ENCODE peak calls at places on chromosomes 13 and 19, in six cellular contexts. One of them, this sample, is unnamed.

GRCh38 chr19:47225746-47226425 is 5.1 kb downstream of the BBC3 start:
- DNase-seq in foreskin fibroblast: peak
- DNase-seq in A673: peak
- DNase-seq in PC-9: peak
- DNase-seq in PC-3: peak
- DNase-seq in uterus: peak
- DNase-seq in this sample: no peak

GRCh38 chr13:95087746-95088305 is 213.4 kb downstream of the ABCC4 start:
- DNase-seq in foreskin fibroblast: peak
- DNase-seq in A673: no peak
- DNase-seq in PC-9: no peak
- DNase-seq in PC-3: peak
- DNase-seq in uterus: no peak
- DNase-seq in this sample: no peak

GRCh38 chr13:112168771-112169170 is 101.8 kb downstream of the SOX1 start:
- DNase-seq in foreskin fibroblast: no peak
- DNase-seq in A673: no peak
- DNase-seq in PC-9: no peak
- DNase-seq in PC-3: no peak
- DNase-seq in uterus: no peak
- DNase-seq in this sample: no peak

GRCh38 chr13:46137627-46138026 is 32.8 kb upstream of the CPB2 start:
- DNase-seq in foreskin fibroblast: no peak
- DNase-seq in A673: no peak
- DNase-seq in PC-9: no peak
- DNase-seq in PC-3: no peak
- DNase-seq in uterus: no peak
- DNase-seq in this sample: no peak

GRCh38 chr13:44819245-44819644 is 170.0 kb downstream of the NUFIP1 start:
- DNase-seq in foreskin fibroblast: peak
- DNase-seq in A673: no peak
- DNase-seq in PC-9: peak
- DNase-seq in PC-3: peak
- DNase-seq in uterus: no peak
- DNase-seq in this sample: no peak

GRCh38 chr19:42316223-42317211 is 3.4 kb downstream of the TMEM145 start:
- DNase-seq in foreskin fibroblast: no peak
- DNase-seq in A673: no peak
- DNase-seq in PC-9: peak
- DNase-seq in PC-3: no peak
- DNase-seq in uterus: no peak
- DNase-seq in this sample: no peak

GRCh38 chr19:4044927-4045557 is 21.7 kb downstream of the ZBTB7A start:
- DNase-seq in foreskin fibroblast: no peak
- DNase-seq in A673: no peak
- DNase-seq in PC-9: no peak
- DNase-seq in PC-3: no peak
- DNase-seq in uterus: no peak
- DNase-seq in this sample: no peak

GRCh38 chr13:85525411-85525810 is 273.8 kb downstream of the SLITRK6 start:
- DNase-seq in foreskin fibroblast: no peak
- DNase-seq in A673: no peak
- DNase-seq in PC-9: no peak
- DNase-seq in PC-3: no peak
- DNase-seq in uterus: no peak
- DNase-seq in this sample: no peak

GRCh38 chr19:33225458-33225925 is at the start of gene SLC7A10:
- DNase-seq in foreskin fibroblast: no peak
- DNase-seq in A673: no peak
- DNase-seq in PC-9: no peak
- DNase-seq in PC-3: no peak
- DNase-seq in uterus: no peak
- DNase-seq in this sample: no peak

GRCh38 chr13:44300895-44301638 is 72.6 kb upstream of the SERP2 start:
- DNase-seq in foreskin fibroblast: peak
- DNase-seq in A673: peak
- DNase-seq in PC-9: peak
- DNase-seq in PC-3: peak
- DNase-seq in uterus: peak
- DNase-seq in this sample: no peak

GRCh38 chr13:112986946-112987345 is 17.9 kb downstream of the MCF2L start:
- DNase-seq in foreskin fibroblast: no peak
- DNase-seq in A673: no peak
- DNase-seq in PC-9: no peak
- DNase-seq in PC-3: no peak
- DNase-seq in uterus: no peak
- DNase-seq in this sample: no peak

GRCh38 chr13:46389985-46390384 is 2.9 kb upstream of the RUBCNL start:
- DNase-seq in foreskin fibroblast: no peak
- DNase-seq in A673: peak
- DNase-seq in PC-9: no peak
- DNase-seq in PC-3: peak
- DNase-seq in uterus: no peak
- DNase-seq in this sample: no peak

GRCh38 chr13:76380436-76381065 is 505.7 kb downstream of the KCTD12 start:
- DNase-seq in foreskin fibroblast: no peak
- DNase-seq in A673: no peak
- DNase-seq in PC-9: no peak
- DNase-seq in PC-3: no peak
- DNase-seq in uterus: no peak
- DNase-seq in this sample: no peak

GRCh38 chr13:34803756-34804155 is 138.3 kb upstream of the NBEA start:
- DNase-seq in foreskin fibroblast: no peak
- DNase-seq in A673: no peak
- DNase-seq in PC-9: no peak
- DNase-seq in PC-3: peak
- DNase-seq in uterus: no peak
- DNase-seq in this sample: no peak

GRCh38 chr19:19595171-19595701 is 23.3 kb downstream of the PBX4 start:
- DNase-seq in foreskin fibroblast: peak
- DNase-seq in A673: no peak
- DNase-seq in PC-9: peak
- DNase-seq in PC-3: peak
- DNase-seq in uterus: no peak
- DNase-seq in this sample: peak

GRCh38 chr13:46571189-46571901 is 18.4 kb downstream of the LRCH1 start:
- DNase-seq in foreskin fibroblast: peak
- DNase-seq in A673: peak
- DNase-seq in PC-9: no peak
- DNase-seq in PC-3: no peak
- DNase-seq in uterus: no peak
- DNase-seq in this sample: no peak

GRCh38 chr13:39263531-39263930 is 225.3 kb downstream of the NHLRC3 start:
- DNase-seq in foreskin fibroblast: no peak
- DNase-seq in A673: no peak
- DNase-seq in PC-9: no peak
- DNase-seq in PC-3: no peak
- DNase-seq in uterus: no peak
- DNase-seq in this sample: no peak

GRCh38 chr13:59906413-59907027 is 257.2 kb downstream of the DIAPH3 start:
- DNase-seq in foreskin fibroblast: peak
- DNase-seq in A673: peak
- DNase-seq in PC-9: no peak
- DNase-seq in PC-3: peak
- DNase-seq in uterus: no peak
- DNase-seq in this sample: no peak

GRCh38 chr19:33905473-33905936 is 108.8 kb downstream of the KCTD15 start:
- DNase-seq in foreskin fibroblast: no peak
- DNase-seq in A673: no peak
- DNase-seq in PC-9: no peak
- DNase-seq in PC-3: peak
- DNase-seq in uterus: no peak
- DNase-seq in this sample: no peak

GRCh38 chr13:111373486-111373885 is 53.0 kb downstream of the TEX29 start:
- DNase-seq in foreskin fibroblast: no peak
- DNase-seq in A673: no peak
- DNase-seq in PC-9: no peak
- DNase-seq in PC-3: no peak
- DNase-seq in uterus: no peak
- DNase-seq in this sample: no peak

GRCh38 chr19:55112781-55113569 is 4.5 kb downstream of the PPP1R12C start:
- DNase-seq in foreskin fibroblast: no peak
- DNase-seq in A673: no peak
- DNase-seq in PC-9: no peak
- DNase-seq in PC-3: no peak
- DNase-seq in uterus: peak
- DNase-seq in this sample: no peak
- TF ChIP-seq CTCF in foreskin fibroblast: no peak
- TF ChIP-seq CTCF in A673: no peak
- TF ChIP-seq CTCF in PC-9: no peak
- TF ChIP-seq CTCF in PC-3: peak
- TF ChIP-seq CTCF in uterus: no peak
- TF ChIP-seq CTCF in this sample: no peak

DNA sequence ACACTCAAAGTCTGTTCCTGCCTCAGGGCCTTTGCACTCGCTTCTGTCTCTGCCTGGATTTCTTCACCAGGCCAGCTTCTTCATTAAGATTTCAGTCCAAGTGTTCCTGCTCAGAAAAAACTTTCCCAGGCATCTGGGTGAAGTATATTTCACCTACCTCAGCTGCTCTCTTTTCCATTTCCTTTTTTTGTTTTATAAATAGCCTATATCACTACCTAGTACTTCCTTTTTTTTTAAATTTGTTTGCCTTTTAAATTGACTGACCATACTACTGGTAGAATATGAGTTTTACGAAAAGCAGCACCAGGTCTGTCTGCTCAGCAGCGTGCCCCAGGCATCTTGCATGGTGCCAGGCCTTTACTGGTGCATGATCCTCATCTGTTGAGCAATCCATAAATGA is 1064.4 kb downstream of the UQCRFS1 start:
- DNase-seq in foreskin fibroblast: no peak
- DNase-seq in A673: no peak
- DNase-seq in PC-9: no peak
- DNase-seq in PC-3: no peak
- DNase-seq in uterus: no peak
- DNase-seq in this sample: no peak
- H3K4me3 ChIP-seq in foreskin fibroblast: no peak
- H3K4me3 ChIP-seq in A673: no peak
- H3K4me3 ChIP-seq in PC-9: no peak
- H3K4me3 ChIP-seq in PC-3: no peak
- H3K4me3 ChIP-seq in uterus: no peak
- H3K4me3 ChIP-seq in this sample: no peak

GRCh38 chr13:30193279-30194234 is 113.8 kb downstream of the KATNAL1 start:
- DNase-seq in foreskin fibroblast: no peak
- DNase-seq in A673: no peak
- DNase-seq in PC-9: no peak
- DNase-seq in PC-3: no peak
- DNase-seq in uterus: no peak
- DNase-seq in this sample: no peak

GRCh38 chr13:30194906-30195305 is 112.4 kb downstream of the KATNAL1 start:
- DNase-seq in foreskin fibroblast: no peak
- DNase-seq in A673: no peak
- DNase-seq in PC-9: no peak
- DNase-seq in PC-3: no peak
- DNase-seq in uterus: no peak
- DNase-seq in this sample: no peak

GRCh38 chr13:30192320-30193093 is 114.8 kb downstream of the KATNAL1 start:
- DNase-seq in foreskin fibroblast: no peak
- DNase-seq in A673: no peak
- DNase-seq in PC-9: no peak
- DNase-seq in PC-3: no peak
- DNase-seq in uterus: no peak
- DNase-seq in this sample: peak

GRCh38 chr13:30191491-30192100 is 115.8 kb downstream of the KATNAL1 start:
- DNase-seq in foreskin fibroblast: peak
- DNase-seq in A673: no peak
- DNase-seq in PC-9: no peak
- DNase-seq in PC-3: peak
- DNase-seq in uterus: no peak
- DNase-seq in this sample: no peak

GRCh38 chr13:30196025-30196424 is 111.3 kb downstream of the KATNAL1 start:
- DNase-seq in foreskin fibroblast: no peak
- DNase-seq in A673: peak
- DNase-seq in PC-9: no peak
- DNase-seq in PC-3: peak
- DNase-seq in uterus: no peak
- DNase-seq in this sample: no peak
- TF ChIP-seq CTCF in foreskin fibroblast: no peak
- TF ChIP-seq CTCF in A673: no peak
- TF ChIP-seq CTCF in PC-9: no peak
- TF ChIP-seq CTCF in PC-3: no peak
- TF ChIP-seq CTCF in uterus: no peak
- TF ChIP-seq CTCF in this sample: no peak

GRCh38 chr19:6721773-6722172 is 1.3 kb upstream of the C3 start:
- DNase-seq in foreskin fibroblast: no peak
- DNase-seq in A673: no peak
- DNase-seq in PC-9: no peak
- DNase-seq in PC-3: no peak
- DNase-seq in uterus: no peak
- DNase-seq in this sample: no peak

GRCh38 chr19:6719992-6720368 is 470 bp downstream of the C3 start:
- DNase-seq in foreskin fibroblast: no peak
- DNase-seq in A673: no peak
- DNase-seq in PC-9: no peak
- DNase-seq in PC-3: no peak
- DNase-seq in uterus: no peak
- DNase-seq in this sample: no peak

GRCh38 chr19:6719540-6719861 is 949 bp downstream of the C3 start:
- DNase-seq in foreskin fibroblast: no peak
- DNase-seq in A673: no peak
- DNase-seq in PC-9: no peak
- DNase-seq in PC-3: no peak
- DNase-seq in uterus: no peak
- DNase-seq in this sample: no peak

GRCh38 chr19:6721113-6721474 is 644 bp upstream of the C3 start:
- DNase-seq in foreskin fibroblast: no peak
- DNase-seq in A673: no peak
- DNase-seq in PC-9: no peak
- DNase-seq in PC-3: no peak
- DNase-seq in uterus: no peak
- DNase-seq in this sample: no peak

GRCh38 chr19:6720369-6721112 is at the start of gene C3:
- DNase-seq in foreskin fibroblast: peak
- DNase-seq in A673: no peak
- DNase-seq in PC-9: peak
- DNase-seq in PC-3: no peak
- DNase-seq in uterus: peak
- DNase-seq in this sample: no peak
- H3K4me3 ChIP-seq in foreskin fibroblast: no peak
- H3K4me3 ChIP-seq in A673: no peak
- H3K4me3 ChIP-seq in PC-9: peak
- H3K4me3 ChIP-seq in PC-3: no peak
- H3K4me3 ChIP-seq in uterus: no peak
- H3K4me3 ChIP-seq in this sample: no peak

This sample was measured in LNCaP clone FGC.